ENCODE peak calls at places on chromosomes 12 and 14, in five cellular contexts. P is K562, D is heart left ventricle, J is lower leg skin, O is H54. K is an unnamed sample.

GRCh38 chr12:64569923-64570595 is 40.2 kb upstream of the RASSF3 start:
- DNase-seq in P (no peak), O (no peak), D (no peak), J (no peak), K (no peak)

GRCh38 chr14:103748539-103748867 is 32.9 kb downstream of the ZFYVE21 start:
- DNase-seq in J (no peak), P (no peak), D (no peak), O (no peak), K (no peak)

GRCh38 chr12:57611116-57611809 is at the start of gene ARHGEF25:
- DNase-seq in J (peak), O (peak), P (peak), D (peak), K (peak)

GRCh38 chr12:58918475-58918874 is 1.8 kb downstream of the LRIG3 start:
- DNase-seq in D (no peak), P (no peak), J (no peak), O (no peak), K (no peak)

GRCh38 chr12:22684124-22684523 is 59.2 kb downstream of the ETNK1 start:
- DNase-seq in D (no peak), P (no peak), J (no peak), O (no peak), K (no peak)

GRCh38 chr14:100299238-100299560 is 7.0 kb downstream of the SLC25A29 start:
- DNase-seq in J (no peak), D (peak), O (no peak), P (no peak), K (no peak)

GRCh38 chr12:6951551-6952120 is 480 bp downstream of the PTPN6 start:
- DNase-seq in J (no peak), O (no peak), P (no peak), D (peak), K (no peak)

GRCh38 chr12:30878034-30878433 is 48.5 kb upstream of the TSPAN11 start:
- DNase-seq in D (no peak), O (no peak), J (no peak), P (no peak), K (no peak)

GRCh38 chr12:104691661-104692334 is 235.1 kb downstream of the CHST11 start:
- DNase-seq in O (no peak), P (no peak), J (no peak), D (no peak), K (no peak)

GRCh38 chr14:66216763-66217162 is 269.4 kb upstream of the CCDC196 start:
- DNase-seq in P (no peak), D (no peak), J (no peak), O (no peak), K (no peak)

GRCh38 chr12:108828774-108829173 is 28.6 kb downstream of the SSH1 start:
- DNase-seq in O (peak), D (peak), J (no peak), P (no peak), K (no peak)

GRCh38 chr12:84969226-84969625 is 56.6 kb upstream of the SLC6A15 start:
- DNase-seq in O (no peak), P (no peak), J (no peak), D (no peak), K (no peak)

GRCh38 chr12:64160021-64160717 is 61.9 kb downstream of the KICS2 start:
- DNase-seq in O (no peak), P (no peak), D (no peak), J (no peak), K (no peak)

GRCh38 chr12:94152292-94153083 is 4.1 kb downstream of the PLXNC1 start:
- DNase-seq in J (peak), D (no peak), O (no peak), P (no peak), K (no peak)

GRCh38 chr12:94162108-94162507 is 13.7 kb downstream of the PLXNC1 start:
- DNase-seq in J (no peak), D (no peak), O (no peak), P (no peak), K (no peak)

GRCh38 chr12:94163850-94164249 is 15.5 kb downstream of the PLXNC1 start:
- DNase-seq in D (no peak), P (no peak), O (no peak), J (no peak), K (no peak)

GRCh38 chr12:94157891-94158495 is 9.6 kb downstream of the PLXNC1 start:
- DNase-seq in J (no peak), P (no peak), D (no peak), O (no peak), K (no peak)
- TF ChIP-seq POLR2A in J (no peak), P (no peak), D (no peak), O (no peak), K (no peak)

DNA sequence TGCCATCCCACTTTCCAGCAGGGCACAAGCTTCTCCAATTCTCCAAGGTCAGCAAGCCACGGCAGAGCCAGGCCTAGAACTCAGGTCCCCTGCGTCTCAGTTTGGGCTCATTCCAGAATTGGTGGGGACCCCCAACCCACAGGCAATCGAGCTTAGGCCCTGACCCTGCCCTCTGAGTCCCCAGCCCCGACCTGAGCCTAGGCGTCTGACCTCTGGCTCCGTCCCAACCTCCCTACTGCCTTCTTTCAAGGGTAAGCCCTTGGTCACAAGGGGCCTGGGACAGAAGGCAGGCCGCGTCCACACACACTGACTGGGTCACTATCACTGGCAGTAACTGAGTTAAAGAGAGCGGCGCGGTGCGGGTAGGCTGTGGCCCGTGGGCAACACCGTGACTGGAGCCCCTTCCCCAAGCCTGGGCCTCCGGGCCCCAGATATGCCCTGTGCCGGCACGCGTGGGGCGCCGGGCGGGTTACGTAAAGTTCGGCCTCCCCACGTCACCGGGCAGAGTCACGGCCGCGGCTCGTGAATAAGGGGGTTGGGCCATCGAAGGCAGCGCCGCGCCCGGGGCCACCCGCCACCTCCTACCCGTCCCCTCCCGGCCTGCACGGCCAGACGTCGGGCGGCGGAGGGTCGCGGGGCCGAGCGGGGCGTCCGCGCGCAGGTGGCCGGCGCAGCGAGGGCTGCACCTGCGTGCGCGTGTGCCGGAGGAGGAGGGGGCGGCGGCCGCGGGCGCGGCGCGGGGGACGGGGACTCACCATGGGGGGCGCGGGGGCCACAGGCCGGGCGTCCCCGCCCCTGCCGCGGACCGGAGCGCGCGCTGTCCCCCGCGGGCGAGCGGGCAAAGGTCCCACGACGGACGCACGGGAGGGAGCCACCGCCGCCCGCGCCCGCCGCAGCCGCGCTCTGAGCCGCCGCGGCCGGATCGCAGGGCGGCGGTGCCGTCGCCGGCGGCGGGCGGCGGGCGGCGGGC is 517 bp downstream of the ANKRD9 start:
- DNase-seq in P (peak), O (peak), J (peak), D (peak), K (peak)
- TF ChIP-seq POLR2A in P (peak), O (no peak), J (no peak), D (no peak), K (no peak)

DNA sequence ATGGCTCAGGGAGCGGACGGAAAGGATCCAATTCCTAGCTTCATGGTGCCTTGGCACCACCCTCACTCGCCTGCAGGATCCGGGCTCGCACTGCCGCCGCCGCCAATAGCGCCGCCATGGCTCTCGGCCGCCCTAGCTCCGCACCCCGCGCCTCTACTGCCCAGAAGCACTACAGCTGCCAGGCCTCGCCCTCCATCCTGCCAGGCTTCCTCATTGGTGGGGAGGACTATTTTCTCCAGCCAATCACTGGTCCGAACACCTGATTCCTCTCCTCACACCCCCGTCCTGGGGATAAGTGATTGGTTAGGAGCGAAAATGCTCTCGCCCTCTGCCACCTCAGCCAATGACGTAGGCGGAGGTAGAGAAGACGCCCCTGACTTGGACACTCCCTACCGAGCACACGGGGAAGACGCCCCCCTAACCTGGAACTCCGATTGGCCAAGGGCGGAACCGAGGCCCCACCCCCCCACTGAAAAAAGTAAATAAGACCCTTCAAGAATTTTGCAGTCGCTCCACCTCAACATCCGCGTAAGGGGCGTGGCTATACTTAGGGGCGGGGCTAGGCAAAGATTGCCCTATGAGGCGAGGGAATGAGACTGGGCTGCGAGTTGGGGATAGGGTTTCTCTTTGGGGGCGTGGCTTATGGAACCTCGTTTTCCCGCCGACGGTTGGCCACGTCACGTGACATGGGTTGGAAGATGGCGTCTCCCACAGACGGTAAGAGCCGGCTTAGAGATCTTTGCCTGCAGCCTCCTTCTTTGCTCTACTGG is at the start of the genes ALDH6A1 and LIN52:
- DNase-seq in D (peak), J (peak), P (peak), O (peak), K (peak)
- TF ChIP-seq POLR2A in D (peak), J (peak), P (peak), O (peak), K (peak)

GRCh38 chr14:92653162-92653651 is 95.2 kb downstream of the LGMN start:
- DNase-seq in O (no peak), J (no peak), P (no peak), D (no peak), K (no peak)
- TF ChIP-seq POLR2A in O (no peak), J (no peak), P (no peak), D (no peak), K (no peak)

GRCh38 chr14:94129758-94130414 is 482 bp upstream of the IFI27L2 start:
- DNase-seq in O (peak), J (peak), D (peak), P (peak), K (peak)
- TF ChIP-seq POLR2A in O (no peak), J (no peak), D (no peak), P (no peak), K (no peak)